ENCODE peak calls at places on chromosome 18, in seven cellular contexts. C, S, G, X, E, R and L are unnamed samples.

GRCh38 chr18:3269241-3269640 is 7.3 kb downstream of the MYL12B start:
- DNase-seq in C (no peak), R (no peak), X (peak), S (no peak), E (peak), G (no peak), L (no peak)

GRCh38 chr18:72444756-72445155 is 99.4 kb downstream of the CBLN2 start:
- DNase-seq in X (no peak), G (no peak), E (no peak), C (no peak), S (no peak), R (no peak), L (no peak)

GRCh38 chr18:8828300-8828699 is 122.9 kb downstream of the MTCL1 start:
- DNase-seq in R (no peak), S (no peak), G (no peak), E (no peak), X (no peak), C (no peak), L (no peak)

GRCh38 chr18:46401486-46402115 is 255.4 kb downstream of the LOXHD1 start:
- DNase-seq in C (no peak), G (no peak), S (no peak), R (no peak), X (no peak), E (no peak), L (no peak)

GRCh38 chr18:987325-988186 is 82.9 kb downstream of the ADCYAP1 start:
- DNase-seq in C (no peak), X (no peak), S (no peak), E (peak), G (no peak), R (peak), L (no peak)

GRCh38 chr18:79515944-79516351 is 120.2 kb downstream of the NFATC1 start:
- DNase-seq in E (no peak), C (no peak), R (no peak), S (no peak), X (no peak), G (no peak), L (no peak)

GRCh38 chr18:62449490-62450104 is 73.2 kb upstream of the ZCCHC2 start:
- DNase-seq in G (no peak), R (no peak), X (no peak), S (no peak), E (no peak), C (no peak), L (no peak)

GRCh38 chr18:31876707-31877106 is 66.2 kb downstream of the TRAPPC8 start:
- DNase-seq in C (no peak), S (no peak), G (no peak), R (no peak), X (peak), E (no peak), L (no peak)

GRCh38 chr18:67467188-67467587 is 49.3 kb downstream of the DSEL start:
- DNase-seq in R (no peak), G (no peak), C (no peak), X (no peak), E (no peak), S (no peak), L (no peak)

GRCh38 chr18:3471141-3471648 is 21.2 kb downstream of the TGIF1 start:
- DNase-seq in S (no peak), C (no peak), E (no peak), G (no peak), R (no peak), X (no peak), L (no peak)

GRCh38 chr18:25646971-25647370 is 295.0 kb upstream of the ZNF521 start:
- DNase-seq in R (peak), E (peak), G (no peak), C (no peak), S (no peak), X (no peak), L (no peak)

GRCh38 chr18:8998481-8999217 is 103.8 kb upstream of the NDUFV2 start:
- DNase-seq in G (no peak), E (peak), R (peak), S (no peak), C (no peak), X (peak), L (no peak)

GRCh38 chr18:59706499-59706898 is 9.3 kb upstream of the CCBE1 start:
- DNase-seq in G (no peak), R (no peak), S (peak), C (no peak), E (no peak), X (no peak), L (no peak)

GRCh38 chr18:53887447-53887846 is 337.0 kb downstream of the MBD2 start:
- DNase-seq in G (no peak), X (no peak), C (no peak), R (no peak), E (no peak), S (no peak), L (no peak)

GRCh38 chr18:45518770-45519169 is 96.5 kb upstream of the SLC14A2 start:
- DNase-seq in X (no peak), E (no peak), G (no peak), R (peak), C (no peak), S (no peak), L (no peak)

GRCh38 chr18:4004176-4004829 is 450.8 kb downstream of the DLGAP1 start:
- DNase-seq in G (no peak), R (peak), C (no peak), E (peak), S (no peak), X (peak), L (no peak)

GRCh38 chr18:37492952-37493351 is 72.6 kb downstream of the CELF4 start:
- DNase-seq in S (no peak), X (no peak), R (no peak), E (no peak), G (no peak), C (no peak), L (no peak)

GRCh38 chr18:54916507-54916906 is 42.8 kb downstream of the CCDC68 start:
- DNase-seq in X (no peak), G (no peak), E (no peak), S (no peak), R (no peak), C (no peak), L (no peak)

GRCh38 chr18:73908323-73908722 is 239.3 kb downstream of the FBXO15 start:
- DNase-seq in E (peak), S (peak), C (peak), G (no peak), X (peak), R (peak), L (no peak)

GRCh38 chr18:56953444-56953843 is 193.4 kb upstream of the BOD1L2 start:
- DNase-seq in S (no peak), E (no peak), X (no peak), G (no peak), C (no peak), R (no peak), L (no peak)

GRCh38 chr18:76686737-76687231 is 135.6 kb upstream of the ZNF236 start:
- DNase-seq in X (peak), S (peak), G (peak), R (peak), C (peak), E (peak), L (no peak)

GRCh38 chr18:44178476-44178875 is 502.2 kb upstream of the SETBP1 start:
- DNase-seq in C (no peak), E (peak), S (no peak), R (peak), G (no peak), X (peak), L (peak)